ENCODE peak calls at places on chromosomes 1 and 21, in four cellular contexts. N is KG1; E is GM23338; B is activated CD8-positive, alpha-beta memory T cell treated with anti-CD3 and anti-CD28 coated beads, Interleukin-2, amount 50 U/mL, for 4 hours. F is an unnamed sample.

GRCh38 chr1:170377440-170377839 is 154.5 kb upstream of the GORAB start:
- DNase-seq in E (no peak), N (no peak), B (no peak), F (no peak)

GRCh38 chr1:201678264-201679101 is 139.6 kb downstream of the NAV1 start:
- DNase-seq in N (no peak), B (no peak), E (peak), F (peak)

GRCh38 chr1:9685833-9686232 is 34.3 kb downstream of the PIK3CD start:
- DNase-seq in E (no peak), N (no peak), B (no peak), F (no peak)

GRCh38 chr1:184507604-184508289 is 120.9 kb downstream of the C1orf21 start:
- DNase-seq in E (no peak), N (no peak), B (no peak), F (no peak)

GRCh38 chr1:161730050-161730564 is 8.8 kb downstream of the FCRLB start:
- DNase-seq in E (no peak), B (peak), N (no peak), F (no peak)

GRCh38 chr21:42671778-42672593 is 18.6 kb downstream of the PDE9A start:
- DNase-seq in B (no peak), E (no peak), N (no peak), F (no peak)

GRCh38 chr1:183991360-183992155 is 46.0 kb downstream of the COLGALT2 start:
- DNase-seq in E (no peak), N (no peak), B (no peak), F (no peak)

GRCh38 chr1:6279721-6280383 is 19.0 kb upstream of the GPR153 start:
- DNase-seq in N (no peak), B (no peak), E (no peak), F (no peak)

GRCh38 chr1:229231754-229232119 is 39.2 kb upstream of the RAB4A start:
- DNase-seq in N (no peak), B (no peak), E (no peak), F (no peak)

GRCh38 chr1:179288977-179289376 is 4.6 kb upstream of the SOAT1 start:
- DNase-seq in B (no peak), E (no peak), N (no peak), F (peak)

GRCh38 chr1:38712046-38712445 is 147.5 kb downstream of the RRAGC start:
- DNase-seq in E (no peak), N (no peak), B (no peak), F (no peak)